ENCODE peak calls at places on chromosome 14, in eight cellular contexts. V is astrocyte of the spinal cord, B is fibroblast of lung, E is progenitor cell of endocrine pancreas, Q is ascending aorta, W is GM13977, R is mesothelial cell of epicardium, P is bronchial epithelial cell. C is an unnamed sample.

GRCh38 chr14:53032161-53032803 is 81.4 kb upstream of the FERMT2 start:
- DNase-seq in V (peak), B (peak), E (no peak), Q (peak), W (no peak), R (no peak), P (peak), C (no peak)

GRCh38 chr14:71150737-71151136 is 243.5 kb downstream of the PCNX1 start:
- DNase-seq in V (no peak), B (no peak), E (no peak), Q (no peak), W (no peak), R (no peak), P (no peak), C (no peak)

GRCh38 chr14:79334272-79334671 is 877.0 kb downstream of the DIO2 start:
- DNase-seq in V (no peak), B (no peak), E (no peak), Q (no peak), W (no peak), R (no peak), P (no peak), C (no peak)

GRCh38 chr14:88834883-88835431 is 10.5 kb downstream of the TTC8 start:
- DNase-seq in V (peak), B (peak), E (no peak), Q (no peak), W (no peak), R (no peak), P (peak), C (no peak)

GRCh38 chr14:101840649-101841365 is 79.3 kb downstream of the PPP2R5C start:
- DNase-seq in V (no peak), B (no peak), E (no peak), Q (no peak), W (no peak), R (no peak), P (peak), C (no peak)

GRCh38 chr14:24187538-24187915 is 1.1 kb downstream of the IPO4 start:
- DNase-seq in V (no peak), B (no peak), E (no peak), Q (no peak), W (no peak), R (no peak), P (no peak), C (no peak)

GRCh38 chr14:26984318-26985177 is 386.7 kb upstream of the NOVA1 start:
- DNase-seq in V (peak), B (peak), E (peak), Q (peak), W (no peak), R (peak), P (peak), C (no peak)

GRCh38 chr14:70982204-70982603 is 74.9 kb downstream of the PCNX1 start:
- DNase-seq in V (no peak), B (no peak), E (no peak), Q (no peak), W (no peak), R (no peak), P (no peak), C (no peak)

GRCh38 chr14:76844223-76844622 is 18.0 kb downstream of the LRRC74A start:
- DNase-seq in V (peak), B (peak), E (no peak), Q (peak), W (no peak), R (no peak), P (peak), C (no peak)

GRCh38 chr14:35818346-35819115 is 7.6 kb upstream of the BRMS1L start:
- DNase-seq in V (peak), B (peak), E (no peak), Q (no peak), W (peak), R (no peak), P (peak), C (no peak)

GRCh38 chr14:30214456-30215090 is 286.9 kb upstream of the PRKD1 start:
- DNase-seq in V (peak), B (peak), E (no peak), Q (no peak), W (peak), R (no peak), P (peak), C (no peak)

GRCh38 chr14:72788972-72789728 is 104.8 kb downstream of the DPF3 start:
- DNase-seq in V (no peak), B (no peak), E (no peak), Q (no peak), W (no peak), R (no peak), P (no peak), C (no peak)

GRCh38 chr14:61186793-61187641 is 94.1 kb downstream of the TMEM30B start:
- DNase-seq in V (peak), B (no peak), E (no peak), Q (no peak), W (no peak), R (no peak), P (no peak), C (no peak)

GRCh38 chr14:33505295-33505962 is 445.4 kb downstream of the EGLN3 start:
- DNase-seq in V (no peak), B (no peak), E (no peak), Q (no peak), W (no peak), R (no peak), P (no peak), C (no peak)

GRCh38 chr14:24339284-24340151 is at the start of gene RIPK3:
- DNase-seq in V (no peak), B (no peak), E (no peak), Q (no peak), W (peak), R (no peak), P (peak), C (peak)

GRCh38 chr14:66650491-66650911 is 142.6 kb downstream of the GPHN start:
- DNase-seq in V (no peak), B (no peak), E (no peak), Q (no peak), W (no peak), R (no peak), P (no peak), C (no peak)

GRCh38 chr14:48253020-48253419 is 577.6 kb upstream of the MDGA2 start:
- DNase-seq in V (no peak), B (no peak), E (no peak), Q (no peak), W (no peak), R (no peak), P (no peak), C (no peak)

GRCh38 chr14:80350707-80351106 is 139.4 kb upstream of the DIO2 start:
- DNase-seq in V (no peak), B (no peak), E (no peak), Q (no peak), W (no peak), R (no peak), P (peak), C (no peak)

GRCh38 chr14:51394391-51394790 is 154.3 kb downstream of the TMX1 start:
- DNase-seq in V (no peak), B (peak), E (no peak), Q (no peak), W (no peak), R (no peak), P (no peak), C (no peak)

GRCh38 chr14:90556666-90557450 is 160.0 kb downstream of the CALM1 start:
- DNase-seq in V (no peak), B (no peak), E (no peak), Q (no peak), W (no peak), R (no peak), P (no peak), C (no peak)
- TF ChIP-seq CTCF in V (no peak), B (no peak), E (no peak), Q (no peak), W (no peak), R (no peak), P (no peak), C (no peak)

GRCh38 chr14:103550451-103551337 is 11.8 kb downstream of the BAG5 start:
- DNase-seq in V (no peak), B (no peak), E (no peak), Q (peak), W (no peak), R (no peak), P (no peak), C (no peak)
- TF ChIP-seq CTCF in V (no peak), B (no peak), E (no peak), Q (no peak), W (no peak), R (no peak), P (no peak), C (no peak)

DNA sequence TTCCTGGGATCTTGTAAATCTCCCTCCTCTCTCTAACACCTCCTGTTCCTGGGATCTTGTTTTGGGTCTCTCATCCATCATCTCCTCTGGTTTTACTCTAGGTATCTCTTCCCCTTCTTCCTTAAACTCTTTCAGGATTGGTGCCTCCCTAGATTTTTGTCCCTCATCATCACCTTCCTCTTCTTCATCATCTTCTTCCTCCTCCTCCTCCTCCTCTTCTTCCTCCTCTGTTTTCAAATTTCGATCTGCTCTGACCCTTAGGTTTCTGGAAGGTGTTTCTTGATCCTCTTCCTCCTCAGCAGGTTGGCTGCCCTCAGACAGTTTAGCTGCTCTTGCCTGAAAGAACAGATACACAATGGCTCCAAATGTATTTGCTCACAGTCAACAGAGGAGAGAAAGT is 14.5 kb downstream of the ACIN1 start:
- DNase-seq in V (no peak), B (no peak), E (no peak), Q (no peak), W (no peak), R (no peak), P (no peak), C (no peak)
- TF ChIP-seq CTCF in V (no peak), B (no peak), E (no peak), Q (no peak), W (no peak), R (no peak), P (no peak), C (no peak)

GRCh38 chr14:100083706-100084105 is 18.5 kb downstream of the EVL start:
- DNase-seq in V (no peak), B (peak), E (no peak), Q (no peak), W (no peak), R (no peak), P (peak), C (no peak)
- TF ChIP-seq CTCF in V (no peak), B (no peak), E (no peak), Q (no peak), W (no peak), R (no peak), P (no peak), C (no peak)

GRCh38 chr14:103731916-103732867 is 16.6 kb downstream of the ZFYVE21 start:
- DNase-seq in V (no peak), B (no peak), E (no peak), Q (no peak), W (peak), R (no peak), P (no peak), C (no peak)
- TF ChIP-seq CTCF in V (no peak), B (no peak), E (no peak), Q (no peak), W (no peak), R (no peak), P (no peak), C (no peak)

GRCh38 chr14:84493779-84494178 is 1036.2 kb upstream of the FLRT2 start:
- DNase-seq in V (peak), B (peak), E (no peak), Q (no peak), W (no peak), R (no peak), P (no peak), C (no peak)
- TF ChIP-seq CTCF in V (no peak), B (no peak), E (no peak), Q (no peak), W (no peak), R (no peak), P (no peak), C (no peak)

DNA sequence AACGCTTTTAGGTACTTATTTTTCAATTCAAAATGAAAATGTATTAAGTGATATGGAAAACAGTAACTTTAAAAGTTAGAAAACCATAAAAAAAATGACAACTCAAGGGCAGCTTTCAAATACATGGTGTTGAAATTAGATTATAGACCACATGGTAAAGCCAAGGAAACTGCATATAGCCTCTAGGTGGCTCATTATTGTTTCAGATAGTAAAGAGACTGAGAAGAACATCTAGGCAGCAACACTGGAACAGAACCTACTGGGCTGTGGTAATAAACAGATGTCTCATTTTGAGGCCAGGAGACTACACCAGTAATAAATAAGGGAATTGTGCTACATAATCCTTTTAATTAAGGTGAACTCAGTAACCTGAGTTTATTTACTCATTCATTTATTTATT is 13.0 kb downstream of the FBXO33 start:
- DNase-seq in V (no peak), B (no peak), E (no peak), Q (no peak), W (no peak), R (no peak), P (no peak), C (no peak)
- TF ChIP-seq CTCF in V (no peak), B (no peak), E (no peak), Q (no peak), W (no peak), R (no peak), P (no peak), C (no peak)

DNA sequence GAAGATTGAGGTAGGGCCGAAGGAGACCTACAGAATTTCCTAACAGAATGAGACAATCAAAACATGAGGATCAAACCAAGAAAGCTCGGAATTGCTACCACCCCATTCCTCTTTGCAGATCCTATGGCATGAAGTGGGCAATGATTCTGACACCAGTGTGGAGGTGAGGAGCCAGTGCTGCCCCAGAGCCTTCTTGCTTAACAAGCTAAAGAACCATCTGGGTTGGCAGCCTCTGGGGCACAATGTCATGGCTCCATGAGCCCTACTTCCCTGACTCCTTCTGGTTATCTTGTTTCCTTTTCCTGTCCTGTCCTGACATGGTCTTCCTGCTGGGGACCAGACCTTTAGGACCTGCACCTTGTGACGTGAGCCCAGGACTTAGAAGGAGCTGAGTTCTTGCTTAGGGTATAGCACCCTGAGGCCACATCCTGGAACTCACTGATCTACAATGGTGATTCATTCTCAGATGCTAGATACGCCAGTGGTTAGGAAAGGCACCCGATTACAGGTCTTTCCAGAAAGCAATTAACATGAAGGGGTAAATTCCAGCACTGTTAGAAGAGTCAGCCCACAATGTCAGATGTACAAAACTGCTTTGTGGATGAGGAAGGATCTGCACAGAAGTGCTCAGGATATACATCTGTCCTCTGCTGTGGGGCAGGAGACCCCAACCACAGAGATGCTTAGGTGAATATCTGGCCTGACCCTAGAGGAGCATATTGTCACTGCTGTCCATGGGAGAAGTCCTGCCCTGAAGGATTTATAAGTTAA is 324.2 kb downstream of the ZFP36L1 start:
- DNase-seq in V (peak), B (peak), E (no peak), Q (no peak), W (no peak), R (no peak), P (peak), C (no peak)
- TF ChIP-seq CTCF in V (no peak), B (no peak), E (no peak), Q (no peak), W (no peak), R (no peak), P (no peak), C (no peak)

DNA sequence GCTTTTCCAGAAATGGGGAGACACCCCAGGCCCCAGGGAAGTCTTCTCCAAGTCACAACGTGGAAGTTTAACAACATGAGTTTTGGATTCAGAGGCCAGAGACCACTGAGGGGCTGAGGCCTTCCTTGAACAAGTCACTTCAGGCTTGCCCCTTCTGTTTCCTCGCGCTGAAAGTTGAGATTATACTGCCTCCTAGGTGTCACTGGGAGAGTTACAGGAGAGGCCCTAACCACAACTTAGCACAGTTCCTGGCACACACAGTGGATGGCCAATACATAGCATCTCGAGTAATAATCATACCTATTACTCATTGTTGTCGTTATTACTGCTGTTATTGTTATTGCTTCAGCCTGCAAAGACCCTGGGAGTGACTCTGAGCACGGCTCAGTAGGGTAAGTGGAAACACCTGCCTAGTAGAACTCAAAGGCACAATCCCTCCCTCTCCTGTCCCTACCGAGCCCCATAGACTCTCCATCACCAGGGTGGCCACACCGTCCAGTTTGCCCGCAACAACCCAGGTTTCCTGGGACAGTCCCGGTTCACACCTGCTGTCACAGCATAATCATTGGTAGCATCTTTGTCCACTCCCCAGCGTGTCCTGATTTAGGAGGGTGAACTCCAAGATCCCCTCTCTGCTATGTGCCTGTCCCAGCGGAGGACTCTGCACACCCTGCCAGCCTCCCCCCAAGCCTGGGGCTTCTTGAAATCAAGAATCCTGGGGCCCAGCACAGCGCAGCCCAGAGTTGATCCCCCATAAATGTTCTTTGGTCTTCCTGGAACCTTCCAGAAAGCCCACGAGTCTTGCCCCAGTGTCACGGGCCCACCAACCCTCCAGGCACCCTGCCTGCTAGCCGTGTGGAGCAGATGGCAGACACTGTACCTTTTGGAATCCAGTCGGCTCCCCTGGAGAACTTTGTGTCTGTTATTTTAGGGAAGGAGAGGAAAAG is 85.0 kb downstream of the SYNE3 start:
- DNase-seq in V (peak), B (peak), E (no peak), Q (no peak), W (no peak), R (no peak), P (peak), C (no peak)
- TF ChIP-seq CTCF in V (peak), B (peak), E (peak), Q (peak), W (peak), R (peak), P (peak), C (no peak)